ENCODE peak calls at places on chromosomes 3 and 15, in seven cellular contexts. One of them, this sample, is unnamed.

GRCh38 chr3:165946360-165946759 is 109.1 kb upstream of the BCHE start:
- DNase-seq in activated CD4-positive, CD25-positive, alpha-beta regulatory T cell treated with anti-CD3 and anti-CD28 coated beads, Interleukin-2, amount 50 U/mL, for 16 hours: no peak
- DNase-seq in HEK293T: no peak
- DNase-seq in stimulated activated naive B cell treated with anti-CD40 and anti-IgM and Interleukin-4, amounts not matched to agents 10 μg/mL and 1 μg/mL and 100 μg/mL, for 72 hours: no peak
- DNase-seq in effector memory CD4-positive, alpha-beta T cell: no peak
- DNase-seq in mucosa of gallbladder: no peak
- DNase-seq in NCI-H510A: no peak
- DNase-seq in this sample: no peak

GRCh38 chr15:65377105-65377975 is 462 bp downstream of the IGDCC3 start:
- DNase-seq in activated CD4-positive, CD25-positive, alpha-beta regulatory T cell treated with anti-CD3 and anti-CD28 coated beads, Interleukin-2, amount 50 U/mL, for 16 hours: no peak
- DNase-seq in HEK293T: peak; percentile 53
- DNase-seq in stimulated activated naive B cell treated with anti-CD40 and anti-IgM and Interleukin-4, amounts not matched to agents 10 μg/mL and 1 μg/mL and 100 μg/mL, for 72 hours: no peak
- DNase-seq in effector memory CD4-positive, alpha-beta T cell: no peak
- DNase-seq in mucosa of gallbladder: no peak
- DNase-seq in NCI-H510A: no peak
- DNase-seq in this sample: no peak

GRCh38 chr3:181455276-181455675 is 256.4 kb upstream of the SOX2 start:
- DNase-seq in activated CD4-positive, CD25-positive, alpha-beta regulatory T cell treated with anti-CD3 and anti-CD28 coated beads, Interleukin-2, amount 50 U/mL, for 16 hours: no peak
- DNase-seq in HEK293T: no peak
- DNase-seq in stimulated activated naive B cell treated with anti-CD40 and anti-IgM and Interleukin-4, amounts not matched to agents 10 μg/mL and 1 μg/mL and 100 μg/mL, for 72 hours: no peak
- DNase-seq in effector memory CD4-positive, alpha-beta T cell: no peak
- DNase-seq in mucosa of gallbladder: no peak
- DNase-seq in NCI-H510A: no peak
- DNase-seq in this sample: no peak

GRCh38 chr3:183202004-183202722 is 39.6 kb upstream of the LAMP3 start:
- DNase-seq in activated CD4-positive, CD25-positive, alpha-beta regulatory T cell treated with anti-CD3 and anti-CD28 coated beads, Interleukin-2, amount 50 U/mL, for 16 hours: no peak
- DNase-seq in HEK293T: no peak
- DNase-seq in stimulated activated naive B cell treated with anti-CD40 and anti-IgM and Interleukin-4, amounts not matched to agents 10 μg/mL and 1 μg/mL and 100 μg/mL, for 72 hours: no peak
- DNase-seq in effector memory CD4-positive, alpha-beta T cell: no peak
- DNase-seq in mucosa of gallbladder: no peak
- DNase-seq in NCI-H510A: no peak
- DNase-seq in this sample: no peak

GRCh38 chr3:69710153-69710977 is 28.9 kb upstream of the MITF start:
- DNase-seq in activated CD4-positive, CD25-positive, alpha-beta regulatory T cell treated with anti-CD3 and anti-CD28 coated beads, Interleukin-2, amount 50 U/mL, for 16 hours: no peak
- DNase-seq in HEK293T: no peak
- DNase-seq in stimulated activated naive B cell treated with anti-CD40 and anti-IgM and Interleukin-4, amounts not matched to agents 10 μg/mL and 1 μg/mL and 100 μg/mL, for 72 hours: no peak
- DNase-seq in effector memory CD4-positive, alpha-beta T cell: no peak
- DNase-seq in mucosa of gallbladder: no peak
- DNase-seq in NCI-H510A: no peak
- DNase-seq in this sample: no peak

GRCh38 chr3:187098925-187099512 is 40.3 kb downstream of the RPL39L start:
- DNase-seq in activated CD4-positive, CD25-positive, alpha-beta regulatory T cell treated with anti-CD3 and anti-CD28 coated beads, Interleukin-2, amount 50 U/mL, for 16 hours: no peak
- DNase-seq in HEK293T: no peak
- DNase-seq in stimulated activated naive B cell treated with anti-CD40 and anti-IgM and Interleukin-4, amounts not matched to agents 10 μg/mL and 1 μg/mL and 100 μg/mL, for 72 hours: no peak
- DNase-seq in effector memory CD4-positive, alpha-beta T cell: no peak
- DNase-seq in mucosa of gallbladder: no peak
- DNase-seq in NCI-H510A: no peak
- DNase-seq in this sample: no peak

GRCh38 chr15:63596666-63597032 is 538 bp upstream of the FBXL22 start:
- DNase-seq in activated CD4-positive, CD25-positive, alpha-beta regulatory T cell treated with anti-CD3 and anti-CD28 coated beads, Interleukin-2, amount 50 U/mL, for 16 hours: no peak
- DNase-seq in HEK293T: no peak
- DNase-seq in stimulated activated naive B cell treated with anti-CD40 and anti-IgM and Interleukin-4, amounts not matched to agents 10 μg/mL and 1 μg/mL and 100 μg/mL, for 72 hours: peak; percentile 67
- DNase-seq in effector memory CD4-positive, alpha-beta T cell: no peak
- DNase-seq in mucosa of gallbladder: no peak
- DNase-seq in NCI-H510A: no peak
- DNase-seq in this sample: no peak

GRCh38 chr3:151404316-151404715 is 19.8 kb upstream of the P2RY12 start:
- DNase-seq in activated CD4-positive, CD25-positive, alpha-beta regulatory T cell treated with anti-CD3 and anti-CD28 coated beads, Interleukin-2, amount 50 U/mL, for 16 hours: no peak
- DNase-seq in HEK293T: no peak
- DNase-seq in stimulated activated naive B cell treated with anti-CD40 and anti-IgM and Interleukin-4, amounts not matched to agents 10 μg/mL and 1 μg/mL and 100 μg/mL, for 72 hours: no peak
- DNase-seq in effector memory CD4-positive, alpha-beta T cell: no peak
- DNase-seq in mucosa of gallbladder: no peak
- DNase-seq in NCI-H510A: no peak
- DNase-seq in this sample: no peak